ENCODE peak calls at places on chromosomes 7 and 10, in six cellular contexts. One of them, this sample, is unnamed.

GRCh38 chr7:155477469-155477868 is 19.5 kb downstream of the EN2 start:
- DNase-seq in activated naive CD4-positive, alpha-beta T cell treated with anti-CD3 and anti-CD28 coated beads, Interleukin-2, amount 10 ng/mL, durations not matched to agents 7 days and 5 days: no peak
- DNase-seq in GM20000: no peak
- DNase-seq in HT-29: no peak
- DNase-seq in GM10248: peak
- DNase-seq in GM13977: peak
- DNase-seq in this sample: no peak

GRCh38 chr10:15719899-15720634 is at the start of gene ITGA8:
- DNase-seq in activated naive CD4-positive, alpha-beta T cell treated with anti-CD3 and anti-CD28 coated beads, Interleukin-2, amount 10 ng/mL, durations not matched to agents 7 days and 5 days: no peak
- DNase-seq in GM20000: peak
- DNase-seq in HT-29: no peak
- DNase-seq in GM10248: peak
- DNase-seq in GM13977: peak
- DNase-seq in this sample: peak

GRCh38 chr10:128178319-128178937 is 52.2 kb upstream of the MKI67 start:
- DNase-seq in activated naive CD4-positive, alpha-beta T cell treated with anti-CD3 and anti-CD28 coated beads, Interleukin-2, amount 10 ng/mL, durations not matched to agents 7 days and 5 days: peak
- DNase-seq in GM20000: peak
- DNase-seq in HT-29: peak
- DNase-seq in GM10248: peak
- DNase-seq in GM13977: peak
- DNase-seq in this sample: peak

GRCh38 chr7:155355176-155355575 is 57.5 kb downstream of the INSIG1 start:
- DNase-seq in activated naive CD4-positive, alpha-beta T cell treated with anti-CD3 and anti-CD28 coated beads, Interleukin-2, amount 10 ng/mL, durations not matched to agents 7 days and 5 days: no peak
- DNase-seq in GM20000: no peak
- DNase-seq in HT-29: no peak
- DNase-seq in GM10248: no peak
- DNase-seq in GM13977: no peak
- DNase-seq in this sample: no peak

GRCh38 chr10:127319691-127320090 is 123.3 kb upstream of the INSYN2A start:
- DNase-seq in activated naive CD4-positive, alpha-beta T cell treated with anti-CD3 and anti-CD28 coated beads, Interleukin-2, amount 10 ng/mL, durations not matched to agents 7 days and 5 days: no peak
- DNase-seq in GM20000: no peak
- DNase-seq in HT-29: no peak
- DNase-seq in GM10248: no peak
- DNase-seq in GM13977: no peak
- DNase-seq in this sample: no peak

GRCh38 chr7:29190349-29191045 is 4.1 kb upstream of the CHN2 start:
- DNase-seq in activated naive CD4-positive, alpha-beta T cell treated with anti-CD3 and anti-CD28 coated beads, Interleukin-2, amount 10 ng/mL, durations not matched to agents 7 days and 5 days: no peak
- DNase-seq in GM20000: no peak
- DNase-seq in HT-29: no peak
- DNase-seq in GM10248: no peak
- DNase-seq in GM13977: no peak
- DNase-seq in this sample: no peak

GRCh38 chr7:135697276-135698049 is 30.5 kb downstream of the SLC13A4 start:
- DNase-seq in activated naive CD4-positive, alpha-beta T cell treated with anti-CD3 and anti-CD28 coated beads, Interleukin-2, amount 10 ng/mL, durations not matched to agents 7 days and 5 days: no peak
- DNase-seq in GM20000: no peak
- DNase-seq in HT-29: no peak
- DNase-seq in GM10248: no peak
- DNase-seq in GM13977: no peak
- DNase-seq in this sample: no peak

GRCh38 chr10:48389272-48389671 is 82.8 kb downstream of the MAPK8 start:
- DNase-seq in activated naive CD4-positive, alpha-beta T cell treated with anti-CD3 and anti-CD28 coated beads, Interleukin-2, amount 10 ng/mL, durations not matched to agents 7 days and 5 days: no peak
- DNase-seq in GM20000: no peak
- DNase-seq in HT-29: no peak
- DNase-seq in GM10248: no peak
- DNase-seq in GM13977: no peak
- DNase-seq in this sample: no peak

GRCh38 chr7:98329100-98329871 is 47.8 kb downstream of the BRI3 start:
- DNase-seq in activated naive CD4-positive, alpha-beta T cell treated with anti-CD3 and anti-CD28 coated beads, Interleukin-2, amount 10 ng/mL, durations not matched to agents 7 days and 5 days: no peak
- DNase-seq in GM20000: no peak
- DNase-seq in HT-29: no peak
- DNase-seq in GM10248: no peak
- DNase-seq in GM13977: no peak
- DNase-seq in this sample: no peak

GRCh38 chr10:60252688-60253087 is 137.0 kb downstream of the ANK3 start:
- DNase-seq in activated naive CD4-positive, alpha-beta T cell treated with anti-CD3 and anti-CD28 coated beads, Interleukin-2, amount 10 ng/mL, durations not matched to agents 7 days and 5 days: no peak
- DNase-seq in GM20000: no peak
- DNase-seq in HT-29: no peak
- DNase-seq in GM10248: no peak
- DNase-seq in GM13977: no peak
- DNase-seq in this sample: no peak

GRCh38 chr10:119251315-119251708 is 43.9 kb downstream of the GRK5 start:
- DNase-seq in activated naive CD4-positive, alpha-beta T cell treated with anti-CD3 and anti-CD28 coated beads, Interleukin-2, amount 10 ng/mL, durations not matched to agents 7 days and 5 days: no peak
- DNase-seq in GM20000: no peak
- DNase-seq in HT-29: no peak
- DNase-seq in GM10248: no peak
- DNase-seq in GM13977: no peak
- DNase-seq in this sample: no peak

GRCh38 chr7:142890838-142891485 is 5.4 kb upstream of the TRPV6 start:
- DNase-seq in activated naive CD4-positive, alpha-beta T cell treated with anti-CD3 and anti-CD28 coated beads, Interleukin-2, amount 10 ng/mL, durations not matched to agents 7 days and 5 days: no peak
- DNase-seq in GM20000: no peak
- DNase-seq in HT-29: no peak
- DNase-seq in GM10248: no peak
- DNase-seq in GM13977: no peak
- DNase-seq in this sample: no peak

GRCh38 chr7:102317231-102318059 is 30.8 kb downstream of the SH2B2 start:
- DNase-seq in activated naive CD4-positive, alpha-beta T cell treated with anti-CD3 and anti-CD28 coated beads, Interleukin-2, amount 10 ng/mL, durations not matched to agents 7 days and 5 days: no peak
- DNase-seq in GM20000: no peak
- DNase-seq in HT-29: no peak
- DNase-seq in GM10248: no peak
- DNase-seq in GM13977: peak
- DNase-seq in this sample: peak

GRCh38 chr10:51176976-51177690 is 102.8 kb downstream of the PRKG1 start:
- DNase-seq in activated naive CD4-positive, alpha-beta T cell treated with anti-CD3 and anti-CD28 coated beads, Interleukin-2, amount 10 ng/mL, durations not matched to agents 7 days and 5 days: no peak
- DNase-seq in GM20000: no peak
- DNase-seq in HT-29: no peak
- DNase-seq in GM10248: no peak
- DNase-seq in GM13977: no peak
- DNase-seq in this sample: no peak

GRCh38 chr7:3272691-3273141 is 28.3 kb upstream of the SDK1 start:
- DNase-seq in activated naive CD4-positive, alpha-beta T cell treated with anti-CD3 and anti-CD28 coated beads, Interleukin-2, amount 10 ng/mL, durations not matched to agents 7 days and 5 days: no peak
- DNase-seq in GM20000: no peak
- DNase-seq in HT-29: no peak
- DNase-seq in GM10248: no peak
- DNase-seq in GM13977: no peak
- DNase-seq in this sample: no peak

GRCh38 chr10:33008499-33009243 is 50.6 kb upstream of the ITGB1 start:
- DNase-seq in activated naive CD4-positive, alpha-beta T cell treated with anti-CD3 and anti-CD28 coated beads, Interleukin-2, amount 10 ng/mL, durations not matched to agents 7 days and 5 days: peak
- DNase-seq in GM20000: peak
- DNase-seq in HT-29: peak
- DNase-seq in GM10248: peak
- DNase-seq in GM13977: peak
- DNase-seq in this sample: peak

GRCh38 chr7:97027427-97028234 is 3.0 kb upstream of the DLX5 start:
- DNase-seq in activated naive CD4-positive, alpha-beta T cell treated with anti-CD3 and anti-CD28 coated beads, Interleukin-2, amount 10 ng/mL, durations not matched to agents 7 days and 5 days: peak
- DNase-seq in GM20000: peak
- DNase-seq in HT-29: peak
- DNase-seq in GM10248: peak
- DNase-seq in GM13977: peak
- DNase-seq in this sample: peak

GRCh38 chr10:48365668-48366067 is 59.2 kb downstream of the MAPK8 start:
- DNase-seq in activated naive CD4-positive, alpha-beta T cell treated with anti-CD3 and anti-CD28 coated beads, Interleukin-2, amount 10 ng/mL, durations not matched to agents 7 days and 5 days: no peak
- DNase-seq in GM20000: no peak
- DNase-seq in HT-29: peak
- DNase-seq in GM10248: no peak
- DNase-seq in GM13977: no peak
- DNase-seq in this sample: no peak

GRCh38 chr10:3875842-3876235 is 90.8 kb upstream of the KLF6 start:
- DNase-seq in activated naive CD4-positive, alpha-beta T cell treated with anti-CD3 and anti-CD28 coated beads, Interleukin-2, amount 10 ng/mL, durations not matched to agents 7 days and 5 days: peak
- DNase-seq in GM20000: no peak
- DNase-seq in HT-29: no peak
- DNase-seq in GM10248: no peak
- DNase-seq in GM13977: no peak
- DNase-seq in this sample: no peak

GRCh38 chr7:151506901-151507382 is 12.8 kb downstream of the RHEB start:
- DNase-seq in activated naive CD4-positive, alpha-beta T cell treated with anti-CD3 and anti-CD28 coated beads, Interleukin-2, amount 10 ng/mL, durations not matched to agents 7 days and 5 days: no peak
- DNase-seq in GM20000: no peak
- DNase-seq in HT-29: no peak
- DNase-seq in GM10248: no peak
- DNase-seq in GM13977: no peak
- DNase-seq in this sample: peak

GRCh38 chr10:25753776-25754175 is 180.3 kb upstream of the MYO3A start:
- DNase-seq in activated naive CD4-positive, alpha-beta T cell treated with anti-CD3 and anti-CD28 coated beads, Interleukin-2, amount 10 ng/mL, durations not matched to agents 7 days and 5 days: no peak
- DNase-seq in GM20000: no peak
- DNase-seq in HT-29: no peak
- DNase-seq in GM10248: no peak
- DNase-seq in GM13977: no peak
- DNase-seq in this sample: no peak

GRCh38 chr10:103307594-103307993 is 30.7 kb downstream of the INA start:
- DNase-seq in activated naive CD4-positive, alpha-beta T cell treated with anti-CD3 and anti-CD28 coated beads, Interleukin-2, amount 10 ng/mL, durations not matched to agents 7 days and 5 days: no peak
- DNase-seq in GM20000: no peak
- DNase-seq in HT-29: no peak
- DNase-seq in GM10248: no peak
- DNase-seq in GM13977: no peak
- DNase-seq in this sample: no peak

GRCh38 chr7:128017880-128018845 is 13.1 kb downstream of the LRRC4 start:
- DNase-seq in activated naive CD4-positive, alpha-beta T cell treated with anti-CD3 and anti-CD28 coated beads, Interleukin-2, amount 10 ng/mL, durations not matched to agents 7 days and 5 days: no peak
- DNase-seq in GM20000: no peak
- DNase-seq in HT-29: no peak
- DNase-seq in GM10248: no peak
- DNase-seq in GM13977: no peak
- DNase-seq in this sample: no peak

GRCh38 chr10:107215681-107216080 is 51.2 kb upstream of the SORCS1 start:
- DNase-seq in activated naive CD4-positive, alpha-beta T cell treated with anti-CD3 and anti-CD28 coated beads, Interleukin-2, amount 10 ng/mL, durations not matched to agents 7 days and 5 days: no peak
- DNase-seq in GM20000: no peak
- DNase-seq in HT-29: no peak
- DNase-seq in GM10248: no peak
- DNase-seq in GM13977: no peak
- DNase-seq in this sample: no peak

GRCh38 chr7:10889266-10889898 is 84.3 kb upstream of the PHF14 start:
- DNase-seq in activated naive CD4-positive, alpha-beta T cell treated with anti-CD3 and anti-CD28 coated beads, Interleukin-2, amount 10 ng/mL, durations not matched to agents 7 days and 5 days: peak
- DNase-seq in GM20000: peak
- DNase-seq in HT-29: peak
- DNase-seq in GM10248: peak
- DNase-seq in GM13977: peak
- DNase-seq in this sample: peak

GRCh38 chr10:87913170-87913921 is 49.9 kb downstream of the PTEN start:
- DNase-seq in activated naive CD4-positive, alpha-beta T cell treated with anti-CD3 and anti-CD28 coated beads, Interleukin-2, amount 10 ng/mL, durations not matched to agents 7 days and 5 days: no peak
- DNase-seq in GM20000: no peak
- DNase-seq in HT-29: no peak
- DNase-seq in GM10248: no peak
- DNase-seq in GM13977: no peak
- DNase-seq in this sample: no peak

GRCh38 chr7:2120841-2121830 is 111.6 kb downstream of the MAD1L1 start:
- DNase-seq in activated naive CD4-positive, alpha-beta T cell treated with anti-CD3 and anti-CD28 coated beads, Interleukin-2, amount 10 ng/mL, durations not matched to agents 7 days and 5 days: no peak
- DNase-seq in GM20000: no peak
- DNase-seq in HT-29: no peak
- DNase-seq in GM10248: no peak
- DNase-seq in GM13977: no peak
- DNase-seq in this sample: no peak

GRCh38 chr7:5375925-5376324 is 47.7 kb downstream of the TNRC18 start:
- DNase-seq in activated naive CD4-positive, alpha-beta T cell treated with anti-CD3 and anti-CD28 coated beads, Interleukin-2, amount 10 ng/mL, durations not matched to agents 7 days and 5 days: no peak
- DNase-seq in GM20000: no peak
- DNase-seq in HT-29: no peak
- DNase-seq in GM10248: no peak
- DNase-seq in GM13977: no peak
- DNase-seq in this sample: no peak

GRCh38 chr10:31707578-31708411 is 220.8 kb downstream of the ARHGAP12 start:
- DNase-seq in activated naive CD4-positive, alpha-beta T cell treated with anti-CD3 and anti-CD28 coated beads, Interleukin-2, amount 10 ng/mL, durations not matched to agents 7 days and 5 days: peak
- DNase-seq in GM20000: peak
- DNase-seq in HT-29: no peak
- DNase-seq in GM10248: peak
- DNase-seq in GM13977: peak
- DNase-seq in this sample: peak

GRCh38 chr10:127338391-127339108 is 142.2 kb upstream of the INSYN2A start:
- DNase-seq in activated naive CD4-positive, alpha-beta T cell treated with anti-CD3 and anti-CD28 coated beads, Interleukin-2, amount 10 ng/mL, durations not matched to agents 7 days and 5 days: no peak
- DNase-seq in GM20000: no peak
- DNase-seq in HT-29: no peak
- DNase-seq in GM10248: no peak
- DNase-seq in GM13977: no peak
- DNase-seq in this sample: no peak

GRCh38 chr7:26534649-26535482 is 243.2 kb downstream of the SNX10 start:
- DNase-seq in activated naive CD4-positive, alpha-beta T cell treated with anti-CD3 and anti-CD28 coated beads, Interleukin-2, amount 10 ng/mL, durations not matched to agents 7 days and 5 days: no peak
- DNase-seq in GM20000: no peak
- DNase-seq in HT-29: no peak
- DNase-seq in GM10248: no peak
- DNase-seq in GM13977: no peak
- DNase-seq in this sample: no peak

GRCh38 chr10:84257343-84258020 is 12.6 kb downstream of the RGR start:
- DNase-seq in activated naive CD4-positive, alpha-beta T cell treated with anti-CD3 and anti-CD28 coated beads, Interleukin-2, amount 10 ng/mL, durations not matched to agents 7 days and 5 days: no peak
- DNase-seq in GM20000: no peak
- DNase-seq in HT-29: no peak
- DNase-seq in GM10248: no peak
- DNase-seq in GM13977: no peak
- DNase-seq in this sample: no peak